ENCODE peak calls at places on chromosomes 13 and 19, in six cellular contexts. T is T-cell; R is Peyer's patch; B is stimulated activated naive CD8-positive, alpha-beta T cell treated with anti-CD3 and anti-CD28 coated beads, Interleukin-15, amount 100 ng/mL, for 72 hours; G is fibroblast of lung; L is upper lobe of left lung. O is an unnamed sample.
A peak's percentile ranks its signal among the peaks of the same experiment; 100 is the strongest.

GRCh38 chr13:95002968-95003813 is 290.8 kb upstream of the SOX21 start:
- DNase-seq in T (no peak), L (peak; percentile 79), G (no peak), B (no peak), R (no peak), O (no peak)

GRCh38 chr13:113405481-113406300 is 41.8 kb upstream of the GRTP1 start:
- DNase-seq in G (peak; percentile 15), R (no peak), T (no peak), B (no peak), L (peak; percentile 71), O (no peak)

GRCh38 chr13:101230271-101230890 is 185.9 kb downstream of the NALCN start:
- DNase-seq in L (no peak), G (no peak), T (no peak), R (no peak), B (no peak), O (no peak)

GRCh38 chr13:80101040-80101439 is 239.9 kb downstream of the SPRY2 start:
- DNase-seq in T (no peak), G (no peak), R (no peak), L (no peak), B (no peak), O (no peak)

GRCh38 chr13:74550039-74550438 is 415.8 kb upstream of the KLF12 start:
- DNase-seq in T (no peak), R (no peak), L (no peak), G (no peak), B (no peak), O (peak; percentile 6)

GRCh38 chr13:35720690-35721554 is 244.4 kb upstream of the MAB21L1 start:
- DNase-seq in B (peak; percentile 47), T (peak; percentile 3), L (no peak), G (peak; percentile 53), R (peak; percentile 20), O (no peak)

GRCh38 chr19:17752865-17753639 is 1.8 kb downstream of the FCHO1 start:
- DNase-seq in G (no peak), L (no peak), R (no peak), B (no peak), T (no peak), O (no peak)

GRCh38 chr13:107364658-107365057 is 796.7 kb upstream of the ARGLU1 start:
- DNase-seq in L (no peak), R (no peak), T (no peak), G (no peak), B (no peak), O (no peak)

GRCh38 chr13:96996886-96997285 is 2.6 kb upstream of the OXGR1 start:
- DNase-seq in G (no peak), T (no peak), R (no peak), B (no peak), L (no peak), O (no peak)

GRCh38 chr19:46126086-46126485 is 1.6 kb upstream of the IGFL3 start:
- DNase-seq in G (no peak), T (no peak), L (no peak), R (no peak), B (no peak), O (no peak)

GRCh38 chr19:12090807-12091206 is 26.3 kb downstream of the ZNF844 start:
- DNase-seq in G (peak; percentile 69), R (peak; percentile 31), B (peak; percentile 65), L (no peak), T (peak; percentile 59), O (peak; percentile 69)

GRCh38 chr19:51948979-51949378 is 21.7 kb downstream of the ZNF613 start:
- DNase-seq in R (no peak), B (no peak), T (no peak), G (peak; percentile 75), L (peak; percentile 25), O (no peak)

GRCh38 chr19:55096061-55096701 is 20.5 kb downstream of the EPS8L1 start:
- DNase-seq in R (no peak), L (peak; percentile 74), G (no peak), T (no peak), B (no peak), O (no peak)

GRCh38 chr13:51782026-51782710 is 21.8 kb downstream of the DHRS12 start:
- DNase-seq in L (no peak), T (no peak), R (no peak), B (no peak), G (no peak), O (no peak)

GRCh38 chr13:33126909-33127607 is 110.8 kb downstream of the KL start:
- DNase-seq in R (no peak), T (no peak), G (peak; percentile 81), B (no peak), L (peak; percentile 81), O (no peak)

GRCh38 chr19:18173054-18173571 is 500 bp upstream of the IFI30 start:
- DNase-seq in B (no peak), T (no peak), G (no peak), L (peak; percentile 55), R (peak; percentile 83), O (no peak)

GRCh38 chr13:71252191-71252704 is 614.8 kb downstream of the DACH1 start:
- DNase-seq in G (peak; percentile 51), B (no peak), T (no peak), R (no peak), L (no peak), O (no peak)

GRCh38 chr19:45070861-45071544 is 5.3 kb downstream of the ZNF296 start:
- DNase-seq in R (no peak), B (no peak), L (peak; percentile 78), T (no peak), G (no peak), O (no peak)

GRCh38 chr13:112345826-112346172 is 30.4 kb upstream of the SPACA7 start:
- DNase-seq in R (no peak), L (peak; percentile 50), G (no peak), T (no peak), B (no peak), O (no peak)

GRCh38 chr19:54724142-54724541 is at the start of gene KIR3DL3:
- DNase-seq in T (no peak), L (peak; percentile 29), G (no peak), B (no peak), R (no peak), O (no peak)

GRCh38 chr19:15123900-15124299 is 16.7 kb downstream of the SYDE1 start:
- DNase-seq in G (no peak), T (no peak), L (no peak), B (no peak), R (no peak), O (no peak)

GRCh38 chr13:96817336-96817941 is 176.8 kb downstream of the OXGR1 start:
- DNase-seq in L (no peak), R (no peak), G (peak; percentile 52), T (no peak), B (no peak), O (no peak)

GRCh38 chr19:32029235-32029634 is 316.2 kb upstream of the ZNF507 start:
- DNase-seq in B (no peak), R (no peak), G (no peak), L (no peak), T (no peak), O (no peak)

GRCh38 chr19:7242601-7243258 is 51.5 kb downstream of the INSR start:
- DNase-seq in B (no peak), R (no peak), G (peak; percentile 49), T (no peak), L (no peak), O (no peak)

GRCh38 chr13:38341149-38341692 is 8.4 kb upstream of the UFM1 start:
- DNase-seq in R (no peak), G (no peak), T (no peak), L (no peak), B (no peak), O (no peak)

GRCh38 chr13:48783181-48783630 is 129.5 kb downstream of the CYSLTR2 start:
- DNase-seq in R (peak; percentile 20), B (no peak), T (no peak), L (no peak), G (peak; percentile 100), O (no peak)

GRCh38 chr19:12052057-12052570 is 647 bp downstream of the ZNF878 start:
- DNase-seq in R (no peak), L (no peak), T (no peak), G (no peak), B (peak; percentile 21), O (no peak)

GRCh38 chr13:64272681-64273080 is 2857.0 kb upstream of the PCDH20 start:
- DNase-seq in R (no peak), B (no peak), L (no peak), G (no peak), T (no peak), O (no peak)

GRCh38 chr19:53102186-53102585 is 1.0 kb downstream of the ZNF160 start:
- DNase-seq in G (no peak), B (no peak), T (no peak), L (no peak), R (no peak), O (no peak)

GRCh38 chr13:59641758-59642157 is 522.0 kb downstream of the DIAPH3 start:
- DNase-seq in R (no peak), L (no peak), G (peak; percentile 2), B (no peak), T (no peak), O (no peak)

GRCh38 chr19:50492303-50493052 is 15.8 kb upstream of the GARIN5A start:
- DNase-seq in L (no peak), R (no peak), G (no peak), T (no peak), B (no peak), O (peak; percentile 37)

GRCh38 chr13:32140109-32140508 is 108.5 kb downstream of the FRY start:
- DNase-seq in B (no peak), L (no peak), G (no peak), T (no peak), R (no peak), O (no peak)

GRCh38 chr13:39913928-39914327 is 258.5 kb downstream of the COG6 start:
- DNase-seq in T (no peak), R (no peak), B (no peak), G (peak; percentile 51), L (no peak), O (no peak)

GRCh38 chr19:14370169-14370998 is 10.9 kb upstream of the ADGRE5 start:
- DNase-seq in L (no peak), G (no peak), B (peak; percentile 47), R (peak; percentile 69), T (peak; percentile 63), O (peak; percentile 38)

GRCh38 chr13:110330491-110331001 is 23.5 kb downstream of the COL4A2 start:
- DNase-seq in B (no peak), R (no peak), G (peak; percentile 48), L (peak; percentile 68), T (no peak), O (no peak)

GRCh38 chr13:28327761-28328607 is 166.9 kb downstream of the FLT1 start:
- DNase-seq in G (no peak), L (no peak), T (no peak), R (no peak), B (no peak), O (no peak)

GRCh38 chr13:74889321-74889720 is 592.6 kb downstream of the TBC1D4 start:
- DNase-seq in R (no peak), B (no peak), L (no peak), G (peak; percentile 41), T (no peak), O (no peak)

GRCh38 chr19:1364070-1364719 is 19.5 kb upstream of the NDUFS7 start:
- DNase-seq in R (no peak), L (no peak), B (peak; percentile 32), G (no peak), T (no peak), O (no peak)

O was measured in GDM1.